ENCODE peak calls at places on chromosomes 16 and 17, in four cellular contexts. V, F, M and Z are unnamed samples.
A peak's percentile ranks its signal among the peaks of the same experiment; 100 is the strongest.

GRCh38 chr17:32852811-32853210 is 24.1 kb downstream of the MYO1D start:
- DNase-seq in V (no peak), F (no peak), M (no peak), Z (no peak)

GRCh38 chr17:58403312-58403711 is 14.0 kb downstream of the RNF43 start:
- DNase-seq in V (no peak), F (no peak), M (no peak), Z (no peak)

GRCh38 chr16:68445458-68445857 is 2.9 kb downstream of the SMPD3 start:
- DNase-seq in V (no peak), F (no peak), M (peak; percentile 16), Z (no peak)

GRCh38 chr16:11354733-11355574 is 9.7 kb downstream of the RMI2 start:
- DNase-seq in V (peak; percentile 79), F (no peak), M (peak; percentile 73), Z (peak; percentile 70)

GRCh38 chr17:64418506-64419339 is 28.1 kb upstream of the PECAM1 start:
- DNase-seq in V (peak; percentile 63), F (no peak), M (peak; percentile 79), Z (peak; percentile 88)

GRCh38 chr17:59435238-59435637 is 103.8 kb downstream of the YPEL2 start:
- DNase-seq in V (no peak), F (no peak), M (peak; percentile 74), Z (peak; percentile 95)

GRCh38 chr16:25256821-25257503 is 683 bp downstream of the ZKSCAN2 start:
- DNase-seq in V (no peak), F (no peak), M (peak; percentile 51), Z (peak; percentile 54)

GRCh38 chr16:10619271-10619849 is 39.0 kb upstream of the EMP2 start:
- DNase-seq in V (no peak), F (no peak), M (no peak), Z (no peak)

GRCh38 chr16:72639494-72639893 is 408.4 kb downstream of the ZFHX3 start:
- DNase-seq in V (no peak), F (no peak), M (no peak), Z (no peak)

GRCh38 chr17:61728297-61728836 is 135.0 kb downstream of the BRIP1 start:
- DNase-seq in V (no peak), F (no peak), M (no peak), Z (no peak)

GRCh38 chr16:80366023-80366422 is 174.8 kb upstream of the DYNLRB2 start:
- DNase-seq in V (no peak), F (no peak), M (no peak), Z (no peak)

GRCh38 chr17:61076649-61077048 is 323.0 kb upstream of the TBX2 start:
- DNase-seq in V (no peak), F (no peak), M (peak; percentile 6), Z (peak; percentile 70)

GRCh38 chr17:77840156-77840555 is 118.3 kb upstream of the TNRC6C start:
- DNase-seq in V (no peak), F (no peak), M (no peak), Z (no peak)

GRCh38 chr16:1038932-1039331 is 33.6 kb upstream of the SSTR5 start:
- DNase-seq in V (no peak), F (no peak), M (no peak), Z (no peak)

GRCh38 chr16:53103811-53104210 is 49.0 kb downstream of the CHD9 start:
- DNase-seq in V (no peak), F (no peak), M (no peak), Z (no peak)

GRCh38 chr17:4545217-4545951 is 9.8 kb downstream of the MYBBP1A start:
- DNase-seq in V (no peak), F (no peak), M (no peak), Z (no peak)

GRCh38 chr16:53219795-53220194 is 165.0 kb downstream of the CHD9 start:
- DNase-seq in V (no peak), F (no peak), M (peak; percentile 45), Z (peak; percentile 37)

GRCh38 chr16:70523621-70524405 is at the start of gene SF3B3:
- DNase-seq in V (peak; percentile 86), F (peak; percentile 83), M (peak; percentile 86), Z (peak; percentile 59)

GRCh38 chr16:88535181-88535856 is 34.9 kb upstream of the ZC3H18 start:
- DNase-seq in V (no peak), F (no peak), M (no peak), Z (no peak)

GRCh38 chr16:68234188-68235104 is 1.5 kb downstream of the ESRP2 start:
- DNase-seq in V (no peak), F (peak; percentile 83), M (no peak), Z (no peak)

GRCh38 chr17:4566785-4567184 is 6.4 kb upstream of the GGT6 start:
- DNase-seq in V (no peak), F (no peak), M (peak; percentile 63), Z (peak; percentile 78)

GRCh38 chr17:411416-412120 is 59.0 kb upstream of the RPH3AL start:
- DNase-seq in V (no peak), F (no peak), M (no peak), Z (no peak)

GRCh38 chr16:53053967-53054669 is 673 bp upstream of the CHD9 start:
- DNase-seq in V (no peak), F (no peak), M (no peak), Z (peak; percentile 40)

GRCh38 chr16:83002351-83003334 is 375.9 kb downstream of the CDH13 start:
- DNase-seq in V (no peak), F (no peak), M (peak; percentile 40), Z (peak; percentile 29)

GRCh38 chr16:47143329-47143676 is 442 bp downstream of the NETO2 start:
- DNase-seq in V (peak; percentile 72), F (no peak), M (peak; percentile 69), Z (peak; percentile 83)

GRCh38 chr17:39701012-39701783 is 1.3 kb downstream of the ERBB2 start:
- DNase-seq in V (no peak), F (no peak), M (no peak), Z (no peak)

GRCh38 chr17:62644487-62645173 is 17.2 kb downstream of the MRC2 start:
- DNase-seq in V (no peak), F (no peak), M (no peak), Z (no peak)

GRCh38 chr17:28725660-28726395 is at the start of gene TLCD1:
- DNase-seq in V (peak; percentile 67), F (no peak), M (peak; percentile 86), Z (peak; percentile 87)

DNA sequence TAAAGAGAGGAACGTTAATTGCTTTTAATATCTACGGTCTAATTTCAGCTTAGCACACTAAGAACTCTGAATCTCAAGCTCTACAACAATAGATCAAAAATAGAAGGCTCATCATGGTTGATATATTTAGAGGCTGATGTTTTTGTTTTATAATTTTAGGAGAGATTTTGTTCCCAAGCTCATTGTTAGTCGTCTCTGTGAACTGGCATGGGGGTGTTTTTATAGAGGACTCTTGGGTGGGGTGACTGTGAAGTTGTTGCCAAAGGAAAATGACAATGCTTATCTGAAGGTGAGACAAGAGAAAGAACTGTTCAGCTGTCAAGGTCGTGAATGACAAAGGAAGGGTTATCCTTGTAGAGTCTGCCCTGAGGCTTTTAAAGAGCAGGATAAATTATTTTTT is 60.8 kb downstream of the IRX6 start:
- DNase-seq in V (no peak), F (no peak), M (no peak), Z (no peak)
- H3K4me3 ChIP-seq in V (no peak overlapping the region), F (no peak overlapping the region), M (no peak overlapping the region), Z (no peak overlapping the region)

GRCh38 chr17:41015473-41015872 is 6.5 kb upstream of the KRTAP3-1 start:
- DNase-seq in V (no peak), F (no peak), M (no peak), Z (no peak)
- H3K4me1 ChIP-seq in V (no peaks in the 10 kb centered on the region), F (no peaks in the 10 kb centered on the region), M (peaks cover 1% of the 10 kb centered on the region), Z (peaks cover 21% of the 10 kb centered on the region)

DNA sequence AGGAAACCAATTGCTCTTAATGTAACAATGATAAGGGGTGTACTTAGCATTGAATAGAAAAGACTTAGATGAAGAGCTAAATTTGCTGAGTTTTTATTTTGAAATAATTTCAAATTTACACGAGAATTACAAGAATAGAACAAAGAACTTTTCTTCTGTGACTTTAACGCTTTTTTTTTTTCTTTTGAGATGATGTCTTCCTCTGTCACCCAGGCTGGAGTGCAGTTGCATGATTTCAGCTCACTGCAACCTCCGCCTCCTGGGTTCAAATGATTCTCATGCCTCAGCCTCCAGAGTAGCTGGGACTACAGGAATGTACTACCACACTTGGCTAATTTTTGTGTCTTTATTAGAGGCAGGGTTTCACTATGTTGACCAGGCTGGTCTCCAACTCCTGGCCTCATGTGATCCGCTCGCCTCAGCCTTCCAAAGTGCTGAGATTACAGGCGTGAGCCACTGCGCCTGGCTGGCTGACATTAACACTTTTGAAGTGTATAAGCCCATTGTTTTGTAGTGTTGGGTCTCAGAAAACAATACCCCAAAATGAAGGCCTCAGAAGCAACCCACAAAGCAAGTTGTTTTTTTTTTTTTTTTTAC is 2.1 kb downstream of the TEN1 start:
- DNase-seq in V (no peak), F (no peak), M (no peak), Z (no peak)
- H3K4me3 ChIP-seq in V (no peak overlapping the region), F (peak overlapping the region; percentile 82), M (peak overlapping the region; percentile 33), Z (peak overlapping the region; percentile 100)

GRCh38 chr17:82098939-82099765 is 1.1 kb upstream of the FASN start:
- DNase-seq in V (no peak), F (no peak), M (no peak), Z (no peak)
- H3K4me1 ChIP-seq in V (peaks cover 20% of the 10 kb centered on the region), F (peaks cover 73% of the 10 kb centered on the region), M (peaks cover 60% of the 10 kb centered on the region), Z (peaks cover 46% of the 10 kb centered on the region)

DNA sequence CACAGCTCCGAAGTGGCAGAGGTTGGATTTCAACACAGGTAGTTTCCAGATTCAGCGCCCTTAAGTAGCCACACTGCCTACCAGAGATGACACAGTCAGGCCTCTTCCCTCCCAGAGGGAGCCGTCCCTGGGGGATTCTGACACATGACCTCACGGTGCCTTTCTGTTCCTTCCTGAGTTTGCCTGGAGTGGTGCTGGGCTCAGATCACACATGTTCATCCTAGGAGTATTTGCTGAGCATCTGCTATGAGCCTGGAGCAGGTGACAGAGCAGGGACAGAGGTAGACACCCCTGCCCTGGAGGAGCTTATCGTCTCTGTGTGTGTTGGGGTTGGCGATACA is 120.5 kb upstream of the GSE1 start:
- DNase-seq in V (no peak), F (no peak), M (no peak), Z (no peak)
- H3K4me3 ChIP-seq in V (no peak overlapping the region), F (no peak overlapping the region), M (no peak overlapping the region), Z (no peak overlapping the region)

DNA sequence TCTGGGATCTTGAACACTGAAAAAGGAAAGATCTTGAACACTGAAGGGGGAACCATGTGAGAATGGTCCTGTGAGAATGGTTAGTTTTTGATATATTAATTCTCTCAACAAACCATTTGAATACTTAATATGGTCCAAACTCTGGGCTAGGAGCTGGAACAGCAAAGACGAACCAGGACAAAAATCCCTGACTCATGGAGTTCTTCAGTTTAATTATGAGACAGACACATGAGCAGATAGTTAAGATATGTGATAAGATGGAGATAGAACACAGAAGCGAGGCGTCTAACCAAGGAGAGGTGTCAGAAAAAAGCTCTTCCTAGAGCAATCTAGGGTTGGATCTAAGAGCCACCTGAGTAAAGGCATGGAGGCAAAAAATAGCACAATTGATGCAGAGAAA is 1.6 kb downstream of the CKLF start:
- DNase-seq in V (no peak), F (no peak), M (no peak), Z (no peak)
- H3K4me1 ChIP-seq in V (peaks cover 89% of the 10 kb centered on the region), F (peaks cover 46% of the 10 kb centered on the region), M (peaks cover 19% of the 10 kb centered on the region), Z (peaks cover 53% of the 10 kb centered on the region)